ENCODE peak calls at places on chromosomes 11 and 22, in four cellular contexts. L, H, S and Q are unnamed samples.

GRCh38 chr11:109783842-109784241 is 309.4 kb upstream of the ZC3H12C start:
- DNase-seq in L (no peak), S (no peak), H (no peak), Q (peak; percentile 20)

GRCh38 chr11:32895471-32895870 is 2.9 kb downstream of the QSER1 start:
- DNase-seq in L (no peak), H (no peak), S (no peak), Q (no peak)

GRCh38 chr22:37803636-37804371 is 3.9 kb upstream of the GCAT start:
- DNase-seq in L (no peak), S (no peak), H (no peak), Q (no peak)

GRCh38 chr22:40507491-40507890 is 129.0 kb downstream of the MRTFA start:
- DNase-seq in L (no peak), H (no peak), S (no peak), Q (no peak)

GRCh38 chr11:98531576-98531975 is 489.2 kb upstream of the CNTN5 start:
- DNase-seq in S (no peak), L (no peak), H (no peak), Q (no peak)

GRCh38 chr11:101446238-101446637 is 137.6 kb downstream of the TRPC6 start:
- DNase-seq in S (no peak), H (no peak), L (no peak), Q (no peak)

GRCh38 chr11:32432565-32433248 is 2.6 kb downstream of the WT1 start:
- DNase-seq in H (no peak), L (no peak), S (no peak), Q (no peak)

GRCh38 chr11:14969922-14970323 is 2.2 kb downstream of the CALCA start:
- DNase-seq in H (peak; percentile 50), L (no peak), S (no peak), Q (no peak)

GRCh38 chr11:97687106-97687505 is 1297.3 kb downstream of the JRKL start:
- DNase-seq in L (no peak), H (no peak), S (no peak), Q (no peak)

GRCh38 chr22:30386960-30387848 is at the start of gene RNF215:
- DNase-seq in S (peak; percentile 63), H (peak; percentile 68), L (peak; percentile 79), Q (peak; percentile 98)

GRCh38 chr11:102680945-102681344 is 24.6 kb downstream of the MMP27 start:
- DNase-seq in S (peak; percentile 64), L (no peak), H (no peak), Q (no peak)

GRCh38 chr11:71255323-71255722 is 2.9 kb upstream of the SHANK2 start:
- DNase-seq in S (no peak), L (peak; percentile 71), H (no peak), Q (no peak)

GRCh38 chr22:29886601-29887000 is 3.6 kb downstream of the MTMR3 start:
- DNase-seq in S (no peak), L (no peak), H (no peak), Q (no peak)

GRCh38 chr11:89279176-89279575 is 101.5 kb downstream of the TYR start:
- DNase-seq in H (no peak), L (no peak), S (no peak), Q (no peak)

GRCh38 chr11:108715239-108715638 is 50.4 kb downstream of the DDX10 start:
- DNase-seq in L (no peak), H (no peak), S (no peak), Q (no peak)

GRCh38 chr11:65435981-65436411 is 13.4 kb downstream of the NEAT1 start:
- DNase-seq in S (peak; percentile 68), H (peak; percentile 44), L (no peak), Q (no peak)

GRCh38 chr11:1921576-1922141 is 2.2 kb downstream of the TNNT3 start:
- DNase-seq in S (peak; percentile 76), H (no peak), L (no peak), Q (peak; percentile 29)

GRCh38 chr11:3052109-3052479 is 5.1 kb downstream of the CARS1 start:
- DNase-seq in L (no peak), H (no peak), S (no peak), Q (no peak)

GRCh38 chr11:3052567-3052966 is 4.7 kb downstream of the CARS1 start:
- DNase-seq in H (no peak), S (no peak), L (no peak), Q (no peak)

GRCh38 chr11:3050386-3051325 is 6.6 kb downstream of the CARS1 start:
- DNase-seq in H (no peak), S (no peak), L (no peak), Q (no peak)

GRCh38 chr11:3049430-3050243 is 7.6 kb downstream of the CARS1 start:
- DNase-seq in H (peak; percentile 77), S (peak; percentile 85), L (peak; percentile 59), Q (peak; percentile 91)

GRCh38 chr11:3051435-3052108 is 5.7 kb downstream of the CARS1 start:
- DNase-seq in L (no peak), H (no peak), S (no peak), Q (no peak)
- TF ChIP-seq CTCF in L (no peak), H (no peak), S (no peak), Q (peak; percentile 15)

GRCh38 chr22:46131151-46131587 is 19.2 kb upstream of the PPARA start:
- DNase-seq in H (no peak), L (no peak), S (no peak), Q (no peak)
- TF ChIP-seq CTCF in H (peak; percentile 39), L (no peak), S (no peak), Q (peak; percentile 10)

GRCh38 chr11:76129729-76130128 is 76.6 kb downstream of the WNT11 start:
- DNase-seq in L (no peak), H (no peak), S (no peak), Q (no peak)

GRCh38 chr11:76134239-76134638 is 72.1 kb downstream of the WNT11 start:
- DNase-seq in L (no peak), S (no peak), H (no peak), Q (no peak)

GRCh38 chr11:76132268-76132667 is 74.0 kb downstream of the WNT11 start:
- DNase-seq in S (no peak), L (no peak), H (no peak), Q (no peak)

GRCh38 chr11:76131142-76131541 is 75.2 kb downstream of the WNT11 start:
- DNase-seq in L (no peak), H (no peak), S (no peak), Q (no peak)

DNA sequence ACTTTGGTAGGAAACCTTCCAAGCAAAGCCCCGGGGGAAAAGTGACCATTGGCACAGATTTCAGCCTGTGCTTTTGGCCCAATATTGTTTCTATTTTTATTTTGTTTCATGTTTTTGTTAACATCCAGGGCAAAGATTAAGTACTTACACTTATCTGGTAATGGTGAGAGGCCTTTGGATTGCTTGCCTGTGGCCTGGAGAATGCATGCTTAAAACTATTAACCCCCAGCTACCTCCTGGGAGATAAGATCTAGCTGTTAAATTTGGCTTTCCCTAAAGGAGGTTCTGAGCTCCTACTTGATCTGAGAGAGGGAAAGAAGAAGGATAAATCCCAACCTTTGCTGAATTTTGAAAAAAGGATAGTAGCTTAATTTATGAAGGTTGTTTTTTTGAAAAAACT is 74.7 kb downstream of the WNT11 start:
- DNase-seq in S (no peak), L (no peak), H (no peak), Q (no peak)
- TF ChIP-seq CTCF in S (no peak), L (no peak), H (no peak), Q (no peak)

DNA sequence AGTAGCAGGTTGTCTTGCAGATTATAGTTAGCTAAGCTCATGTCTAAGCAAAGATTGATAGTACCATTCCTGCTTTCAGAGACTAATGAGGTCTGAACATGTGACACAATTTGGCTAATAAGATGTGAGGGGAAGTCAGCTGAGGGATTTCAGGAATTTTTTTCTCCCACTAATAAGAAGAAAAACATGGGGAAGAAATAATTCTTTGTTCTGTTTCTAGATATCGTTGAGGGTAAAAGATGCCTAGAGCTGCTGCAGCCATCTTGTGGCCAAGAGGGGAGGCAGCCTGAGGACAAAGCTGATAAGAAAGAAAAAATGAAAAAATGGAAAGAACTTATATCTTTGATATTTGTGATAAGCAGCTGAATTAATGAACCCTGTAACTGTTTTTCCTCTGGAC is 1334.4 kb downstream of the LRRC4C start:
- DNase-seq in L (no peak), S (no peak), H (no peak), Q (no peak)
- TF ChIP-seq CTCF in L (peak; percentile 2), S (no peak), H (no peak), Q (peak; percentile 17)

DNA sequence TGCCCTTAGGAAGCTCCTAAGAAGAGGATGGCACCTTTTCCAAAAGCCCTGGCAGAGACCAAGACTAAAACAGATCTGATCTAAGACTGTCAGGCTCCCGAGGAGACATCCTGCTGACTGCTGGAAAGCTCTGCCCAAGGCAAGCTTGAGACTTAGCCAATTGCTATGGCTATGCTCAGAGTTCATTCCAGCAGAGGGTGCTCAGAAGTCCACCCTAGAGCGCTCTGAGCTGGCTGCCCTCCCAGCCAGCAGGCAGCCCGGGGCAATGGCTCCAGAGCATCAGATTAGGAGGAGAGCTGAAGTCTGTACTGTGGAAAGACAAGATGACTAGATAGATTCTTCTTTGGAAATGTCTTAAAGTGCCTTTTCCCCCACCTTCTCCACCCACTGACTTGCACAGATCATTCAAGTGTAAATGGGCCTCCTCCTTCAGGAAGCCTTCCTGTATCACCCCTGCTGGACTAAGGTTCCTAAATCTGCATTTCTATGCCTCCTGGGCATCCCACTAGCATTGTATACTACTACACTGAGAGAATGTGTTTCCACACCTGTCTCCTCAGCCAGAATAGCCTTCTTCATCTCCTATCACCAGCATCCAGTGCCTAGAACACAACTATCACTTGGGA is 23.4 kb downstream of the LRRC55 start:
- DNase-seq in S (no peak), L (no peak), H (peak; percentile 20), Q (no peak)
- TF ChIP-seq CTCF in S (peak; percentile 25), L (no peak), H (no peak), Q (no peak)